ENCODE peak calls at places on chromosome 20, in nine cellular contexts. I is left cardiac atrium, H is AML-193, W is mesendoderm, M is epithelial cell of esophagus, K is activated B cell treated with CpG ODN at 0.5 μM for 24 hours, L is astrocyte of the spinal cord, O is activated gamma-delta T cell, B is HS-27A. Z is an unnamed sample.

GRCh38 chr20:34061695-34062094 is 50.3 kb downstream of the EIF2S2 start:
- DNase-seq in O (no peak), W (no peak), I (no peak), M (no peak), K (no peak), H (no peak), B (no peak), L (no peak), Z (no peak)

GRCh38 chr20:36098364-36098763 is 56.2 kb upstream of the EPB41L1 start:
- DNase-seq in L (peak), I (peak), H (peak), B (no peak), K (peak), M (peak), W (no peak), O (no peak), Z (no peak)

GRCh38 chr20:10427060-10427692 is 6.8 kb downstream of the MKKS start:
- DNase-seq in L (peak), O (no peak), I (peak), K (no peak), H (peak), B (no peak), W (peak), M (peak), Z (peak)

GRCh38 chr20:15005300-15005986 is 668.0 kb upstream of the FLRT3 start:
- DNase-seq in I (no peak), O (no peak), L (peak), W (no peak), H (no peak), B (no peak), K (no peak), M (peak), Z (no peak)

GRCh38 chr20:21424846-21425245 is 27.5 kb upstream of the NKX2-4 start:
- DNase-seq in I (no peak), W (no peak), M (no peak), L (no peak), K (no peak), B (no peak), H (no peak), O (no peak), Z (no peak)

GRCh38 chr20:60470366-60470765 is 512.1 kb downstream of the CDH26 start:
- DNase-seq in K (no peak), M (no peak), W (no peak), I (no peak), H (no peak), L (no peak), B (no peak), O (no peak), Z (no peak)

GRCh38 chr20:36620917-36621316 is 15.3 kb downstream of the RAB5IF start:
- DNase-seq in B (no peak), M (no peak), L (no peak), I (no peak), K (no peak), H (no peak), O (no peak), W (no peak), Z (no peak)

GRCh38 chr20:52078289-52078688 is 113.3 kb downstream of the ZFP64 start:
- DNase-seq in B (no peak), K (no peak), I (no peak), W (no peak), H (no peak), O (no peak), M (no peak), L (no peak), Z (no peak)

GRCh38 chr20:10537850-10538480 is 102.9 kb downstream of the SLX4IP start:
- DNase-seq in K (no peak), B (no peak), O (no peak), W (no peak), H (no peak), L (peak), I (no peak), M (peak), Z (peak)

GRCh38 chr20:10236540-10237533 is 18.2 kb downstream of the SNAP25 start:
- DNase-seq in O (no peak), K (no peak), H (no peak), M (no peak), I (no peak), B (no peak), W (peak), L (no peak), Z (no peak)

GRCh38 chr20:10297223-10297622 is 78.6 kb downstream of the SNAP25 start:
- DNase-seq in W (no peak), O (no peak), B (no peak), L (no peak), H (no peak), K (no peak), I (no peak), M (no peak), Z (no peak)

GRCh38 chr20:63023836-63024571 is 17.2 kb upstream of the BHLHE23 start:
- DNase-seq in M (no peak), H (no peak), W (no peak), O (no peak), K (no peak), I (no peak), B (no peak), L (no peak), Z (no peak)

GRCh38 chr20:9739991-9740390 is 98.9 kb downstream of the PAK5 start:
- DNase-seq in O (no peak), M (no peak), L (no peak), W (no peak), B (no peak), K (no peak), H (no peak), I (no peak), Z (no peak)

GRCh38 chr20:52972965-52973819 is 1.0 kb downstream of the TSHZ2 start:
- DNase-seq in M (peak), W (peak), O (no peak), K (no peak), I (peak), L (no peak), B (no peak), H (no peak), Z (no peak)

GRCh38 chr20:35284267-35284991 is at the start of gene EIF6:
- DNase-seq in M (peak), H (peak), K (peak), L (peak), W (peak), I (peak), B (peak), O (peak), Z (peak)

GRCh38 chr20:33203444-33203843 is 13.7 kb upstream of the BPIFA3 start:
- DNase-seq in B (no peak), I (no peak), O (no peak), W (no peak), L (no peak), K (no peak), H (no peak), M (no peak), Z (no peak)

GRCh38 chr20:49283176-49283702 is 5.4 kb upstream of the ZNFX1 start:
- DNase-seq in W (peak), M (no peak), H (no peak), I (no peak), K (no peak), O (no peak), L (no peak), B (no peak), Z (no peak)

GRCh38 chr20:13028673-13029072 is 19.9 kb downstream of the SPTLC3 start:
- DNase-seq in H (no peak), I (no peak), M (no peak), W (no peak), B (no peak), L (no peak), O (no peak), K (no peak), Z (no peak)

GRCh38 chr20:49318430-49319203 is 40.8 kb upstream of the ZNFX1 start:
- DNase-seq in W (peak), I (no peak), O (no peak), K (no peak), B (no peak), L (no peak), H (no peak), M (peak), Z (no peak)

GRCh38 chr20:49697071-49697470 is 16.6 kb downstream of the B4GALT5 start:
- DNase-seq in W (no peak), B (no peak), H (no peak), O (no peak), K (no peak), M (no peak), L (no peak), I (no peak), Z (no peak)

GRCh38 chr20:41316009-41316408 is 1.5 kb downstream of the ZHX3 start:
- DNase-seq in L (no peak), H (no peak), O (no peak), W (no peak), B (no peak), M (no peak), I (no peak), K (no peak), Z (no peak)

GRCh38 chr20:46631212-46631869 is 19.9 kb downstream of the SLC13A3 start:
- DNase-seq in K (no peak), B (no peak), L (no peak), O (no peak), W (peak), M (peak), I (no peak), H (peak), Z (no peak)

GRCh38 chr20:35395728-35396127 is 16.0 kb downstream of the UQCC1 start:
- DNase-seq in M (no peak), I (peak), H (no peak), O (no peak), K (no peak), W (peak), L (peak), B (peak), Z (peak)

GRCh38 chr20:31494131-31494530 is 19.0 kb downstream of the REM1 start:
- DNase-seq in B (no peak), L (no peak), H (no peak), K (no peak), W (peak), M (peak), I (no peak), O (no peak), Z (no peak)

GRCh38 chr20:15164726-15165125 is 827.3 kb upstream of the FLRT3 start:
- DNase-seq in B (no peak), H (no peak), O (no peak), M (no peak), W (no peak), K (no peak), I (no peak), L (no peak), Z (no peak)

GRCh38 chr20:8690074-8690473 is 378.8 kb upstream of the PLCB4 start:
- DNase-seq in O (no peak), L (no peak), I (no peak), W (no peak), M (no peak), B (no peak), K (no peak), H (no peak), Z (no peak)

GRCh38 chr20:64229537-64230061 is 25.9 kb upstream of the PCMTD2 start:
- DNase-seq in K (no peak), M (peak), H (no peak), O (no peak), W (no peak), I (no peak), L (no peak), B (no peak), Z (no peak)

GRCh38 chr20:42688576-42688975 is 501.1 kb downstream of the PTPRT start:
- DNase-seq in H (no peak), M (no peak), K (no peak), I (no peak), W (peak), O (no peak), L (no peak), B (no peak), Z (no peak)

GRCh38 chr20:49413677-49414076 is 68.8 kb downstream of the KCNB1 start:
- DNase-seq in B (no peak), K (no peak), M (no peak), I (no peak), H (no peak), O (no peak), W (no peak), L (no peak), Z (no peak)

GRCh38 chr20:47544240-47544639 is 42.6 kb downstream of the NCOA3 start:
- DNase-seq in H (no peak), W (no peak), L (peak), B (peak), M (peak), O (no peak), K (no peak), I (no peak), Z (no peak)

GRCh38 chr20:40493071-40493470 is 196.0 kb downstream of the MAFB start:
- DNase-seq in M (peak), B (no peak), W (no peak), O (no peak), K (no peak), L (peak), I (peak), H (no peak), Z (peak)

GRCh38 chr20:43529457-43530153 is 22.1 kb downstream of the L3MBTL1 start:
- DNase-seq in M (no peak), K (no peak), W (no peak), O (no peak), H (no peak), B (no peak), L (no peak), I (no peak), Z (no peak)

GRCh38 chr20:20079102-20079784 is 26.9 kb downstream of the CFAP61 start:
- DNase-seq in I (no peak), L (no peak), O (no peak), W (no peak), B (no peak), M (no peak), H (no peak), K (no peak), Z (no peak)

Z was measured in stromal cell of bone marrow.